ENCODE peak calls at places on chromosome 6, in five cellular contexts. One of them, this sample, is unnamed.

GRCh38 chr6:102154176-102154575 is 760.7 kb downstream of the GRIK2 start:
- DNase-seq in endothelial cell: no peak
- DNase-seq in neural crest cell: no peak
- DNase-seq in mucosa of descending colon: no peak
- DNase-seq in choroid plexus epithelial cell: no peak
- DNase-seq in this sample: no peak

GRCh38 chr6:142946924-142947701 is 2.1 kb upstream of the HIVEP2 start:
- DNase-seq in endothelial cell: peak
- DNase-seq in neural crest cell: peak
- DNase-seq in mucosa of descending colon: peak
- DNase-seq in choroid plexus epithelial cell: peak
- DNase-seq in this sample: no peak

GRCh38 chr6:170176621-170177382 is 114.1 kb downstream of the DLL1 start:
- DNase-seq in endothelial cell: no peak
- DNase-seq in neural crest cell: no peak
- DNase-seq in mucosa of descending colon: no peak
- DNase-seq in choroid plexus epithelial cell: no peak
- DNase-seq in this sample: no peak

GRCh38 chr6:167676666-167677421 is 149.9 kb upstream of the AFDN start:
- DNase-seq in endothelial cell: no peak
- DNase-seq in neural crest cell: peak
- DNase-seq in mucosa of descending colon: peak
- DNase-seq in choroid plexus epithelial cell: no peak
- DNase-seq in this sample: no peak

GRCh38 chr6:166999845-167000253 is 652 bp downstream of the CEP43 start:
- DNase-seq in endothelial cell: no peak
- DNase-seq in neural crest cell: peak
- DNase-seq in mucosa of descending colon: no peak
- DNase-seq in choroid plexus epithelial cell: peak
- DNase-seq in this sample: no peak

GRCh38 chr6:32050562-32050961 is 12.3 kb downstream of the CYP21A2 start:
- DNase-seq in endothelial cell: no peak
- DNase-seq in neural crest cell: no peak
- DNase-seq in mucosa of descending colon: no peak
- DNase-seq in choroid plexus epithelial cell: no peak
- DNase-seq in this sample: no peak

GRCh38 chr6:43053545-43054205 is at the start of gene CUL7:
- DNase-seq in endothelial cell: peak
- DNase-seq in neural crest cell: peak
- DNase-seq in mucosa of descending colon: peak
- DNase-seq in choroid plexus epithelial cell: peak
- DNase-seq in this sample: peak

GRCh38 chr6:43120938-43121913 is 45.1 kb downstream of the PTK7 start:
- DNase-seq in endothelial cell: no peak
- DNase-seq in neural crest cell: no peak
- DNase-seq in mucosa of descending colon: peak
- DNase-seq in choroid plexus epithelial cell: peak
- DNase-seq in this sample: peak

GRCh38 chr6:67544851-67545452 is 1090.1 kb upstream of the ADGRB3 start:
- DNase-seq in endothelial cell: no peak
- DNase-seq in neural crest cell: no peak
- DNase-seq in mucosa of descending colon: no peak
- DNase-seq in choroid plexus epithelial cell: no peak
- DNase-seq in this sample: no peak

GRCh38 chr6:75727206-75727605 is 21.8 kb upstream of the MYO6 start:
- DNase-seq in endothelial cell: no peak
- DNase-seq in neural crest cell: no peak
- DNase-seq in mucosa of descending colon: no peak
- DNase-seq in choroid plexus epithelial cell: no peak
- DNase-seq in this sample: no peak

GRCh38 chr6:160080097-160080496 is 41.5 kb upstream of the SLC22A1 start:
- DNase-seq in endothelial cell: no peak
- DNase-seq in neural crest cell: no peak
- DNase-seq in mucosa of descending colon: no peak
- DNase-seq in choroid plexus epithelial cell: no peak
- DNase-seq in this sample: no peak

GRCh38 chr6:169962604-169963469 is 211.4 kb downstream of the ERMARD start:
- DNase-seq in endothelial cell: no peak
- DNase-seq in neural crest cell: no peak
- DNase-seq in mucosa of descending colon: no peak
- DNase-seq in choroid plexus epithelial cell: no peak
- DNase-seq in this sample: no peak

GRCh38 chr6:118893095-118893881 is 664 bp upstream of the ASF1A start:
- DNase-seq in endothelial cell: peak
- DNase-seq in neural crest cell: no peak
- DNase-seq in mucosa of descending colon: peak
- DNase-seq in choroid plexus epithelial cell: peak
- DNase-seq in this sample: no peak

GRCh38 chr6:3321042-3321441 is 62.3 kb downstream of the PSMG4 start:
- DNase-seq in endothelial cell: no peak
- DNase-seq in neural crest cell: no peak
- DNase-seq in mucosa of descending colon: no peak
- DNase-seq in choroid plexus epithelial cell: no peak
- DNase-seq in this sample: no peak

GRCh38 chr6:149733321-149733720 is 13.0 kb downstream of the NUP43 start:
- DNase-seq in endothelial cell: no peak
- DNase-seq in neural crest cell: no peak
- DNase-seq in mucosa of descending colon: no peak
- DNase-seq in choroid plexus epithelial cell: no peak
- DNase-seq in this sample: no peak

GRCh38 chr6:90197854-90198496 is 98.7 kb downstream of the BACH2 start:
- DNase-seq in endothelial cell: no peak
- DNase-seq in neural crest cell: no peak
- DNase-seq in mucosa of descending colon: no peak
- DNase-seq in choroid plexus epithelial cell: peak
- DNase-seq in this sample: no peak

GRCh38 chr6:114327074-114327473 is 15.7 kb downstream of the HS3ST5 start:
- DNase-seq in endothelial cell: no peak
- DNase-seq in neural crest cell: no peak
- DNase-seq in mucosa of descending colon: no peak
- DNase-seq in choroid plexus epithelial cell: no peak
- DNase-seq in this sample: no peak

GRCh38 chr6:2971420-2972218 is at the start of gene SERPINB6:
- DNase-seq in endothelial cell: peak
- DNase-seq in neural crest cell: peak
- DNase-seq in mucosa of descending colon: peak
- DNase-seq in choroid plexus epithelial cell: peak
- DNase-seq in this sample: no peak

GRCh38 chr6:143368426-143368825 is 82.1 kb downstream of the ADAT2 start:
- DNase-seq in endothelial cell: no peak
- DNase-seq in neural crest cell: no peak
- DNase-seq in mucosa of descending colon: no peak
- DNase-seq in choroid plexus epithelial cell: peak
- DNase-seq in this sample: no peak

GRCh38 chr6:75065524-75065923 is 140.3 kb downstream of the COL12A1 start:
- DNase-seq in endothelial cell: no peak
- DNase-seq in neural crest cell: no peak
- DNase-seq in mucosa of descending colon: no peak
- DNase-seq in choroid plexus epithelial cell: peak
- DNase-seq in this sample: no peak

GRCh38 chr6:170378502-170378901 is 71.9 kb downstream of the FAM120B start:
- DNase-seq in endothelial cell: peak
- DNase-seq in neural crest cell: no peak
- DNase-seq in mucosa of descending colon: no peak
- DNase-seq in choroid plexus epithelial cell: no peak
- DNase-seq in this sample: no peak

GRCh38 chr6:10413850-10414765 is 766 bp downstream of the TFAP2A start:
- DNase-seq in endothelial cell: no peak
- DNase-seq in neural crest cell: no peak
- DNase-seq in mucosa of descending colon: no peak
- DNase-seq in choroid plexus epithelial cell: no peak
- DNase-seq in this sample: no peak

GRCh38 chr6:6694368-6694780 is 105.9 kb downstream of the LY86 start:
- DNase-seq in endothelial cell: no peak
- DNase-seq in neural crest cell: no peak
- DNase-seq in mucosa of descending colon: peak
- DNase-seq in choroid plexus epithelial cell: no peak
- DNase-seq in this sample: no peak

GRCh38 chr6:27238010-27238983 is 9.2 kb upstream of the PRSS16 start:
- DNase-seq in endothelial cell: peak
- DNase-seq in neural crest cell: no peak
- DNase-seq in mucosa of descending colon: no peak
- DNase-seq in choroid plexus epithelial cell: no peak
- DNase-seq in this sample: no peak

GRCh38 chr6:163356324-163356723 is 58.2 kb upstream of the QKI start:
- DNase-seq in endothelial cell: no peak
- DNase-seq in neural crest cell: no peak
- DNase-seq in mucosa of descending colon: peak
- DNase-seq in choroid plexus epithelial cell: peak
- DNase-seq in this sample: peak

GRCh38 chr6:1665214-1665613 is 55.5 kb downstream of the FOXC1 start:
- DNase-seq in endothelial cell: no peak
- DNase-seq in neural crest cell: no peak
- DNase-seq in mucosa of descending colon: no peak
- DNase-seq in choroid plexus epithelial cell: no peak
- DNase-seq in this sample: no peak

GRCh38 chr6:93932175-93932574 is 512.8 kb upstream of the EPHA7 start:
- DNase-seq in endothelial cell: no peak
- DNase-seq in neural crest cell: no peak
- DNase-seq in mucosa of descending colon: no peak
- DNase-seq in choroid plexus epithelial cell: no peak
- DNase-seq in this sample: no peak
- TF ChIP-seq CTCF in endothelial cell: peak
- TF ChIP-seq CTCF in neural crest cell: no peak
- TF ChIP-seq CTCF in mucosa of descending colon: no peak
- TF ChIP-seq CTCF in choroid plexus epithelial cell: no peak
- TF ChIP-seq CTCF in this sample: no peak

GRCh38 chr6:100371591-100371990 is 93.1 kb downstream of the SIM1 start:
- DNase-seq in endothelial cell: no peak
- DNase-seq in neural crest cell: no peak
- DNase-seq in mucosa of descending colon: no peak
- DNase-seq in choroid plexus epithelial cell: no peak
- DNase-seq in this sample: no peak

GRCh38 chr6:100366419-100366818 is 98.3 kb downstream of the SIM1 start:
- DNase-seq in endothelial cell: no peak
- DNase-seq in neural crest cell: no peak
- DNase-seq in mucosa of descending colon: no peak
- DNase-seq in choroid plexus epithelial cell: peak
- DNase-seq in this sample: no peak

GRCh38 chr6:100370265-100370664 is 94.5 kb downstream of the SIM1 start:
- DNase-seq in endothelial cell: no peak
- DNase-seq in neural crest cell: no peak
- DNase-seq in mucosa of descending colon: no peak
- DNase-seq in choroid plexus epithelial cell: peak
- DNase-seq in this sample: no peak

GRCh38 chr6:100376103-100376502 is 88.6 kb downstream of the SIM1 start:
- DNase-seq in endothelial cell: no peak
- DNase-seq in neural crest cell: no peak
- DNase-seq in mucosa of descending colon: no peak
- DNase-seq in choroid plexus epithelial cell: no peak
- DNase-seq in this sample: no peak

DNA sequence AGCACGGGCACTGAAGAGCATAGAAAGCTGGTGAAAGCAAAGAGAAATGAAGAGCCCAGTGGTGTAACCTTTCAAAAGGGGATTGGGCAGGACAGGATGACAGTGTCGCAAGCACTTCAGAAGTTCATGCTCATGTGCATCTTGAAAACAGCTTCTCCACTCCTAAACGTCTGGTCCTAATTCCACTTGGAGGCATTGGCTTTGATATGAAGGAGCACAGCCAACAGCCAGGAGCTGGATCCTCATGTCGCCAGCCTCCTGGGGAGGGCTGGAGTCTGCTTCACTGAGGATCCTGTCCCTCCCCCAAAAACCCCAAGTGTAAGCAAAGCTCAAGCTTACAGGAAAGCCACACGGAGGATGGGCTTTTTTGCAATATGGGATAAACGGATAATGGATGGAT is 92.4 kb downstream of the SIM1 start:
- DNase-seq in endothelial cell: no peak
- DNase-seq in neural crest cell: no peak
- DNase-seq in mucosa of descending colon: no peak
- DNase-seq in choroid plexus epithelial cell: no peak
- DNase-seq in this sample: no peak
- TF ChIP-seq CTCF in endothelial cell: no peak
- TF ChIP-seq CTCF in neural crest cell: no peak
- TF ChIP-seq CTCF in mucosa of descending colon: no peak
- TF ChIP-seq CTCF in choroid plexus epithelial cell: no peak
- TF ChIP-seq CTCF in this sample: no peak

DNA sequence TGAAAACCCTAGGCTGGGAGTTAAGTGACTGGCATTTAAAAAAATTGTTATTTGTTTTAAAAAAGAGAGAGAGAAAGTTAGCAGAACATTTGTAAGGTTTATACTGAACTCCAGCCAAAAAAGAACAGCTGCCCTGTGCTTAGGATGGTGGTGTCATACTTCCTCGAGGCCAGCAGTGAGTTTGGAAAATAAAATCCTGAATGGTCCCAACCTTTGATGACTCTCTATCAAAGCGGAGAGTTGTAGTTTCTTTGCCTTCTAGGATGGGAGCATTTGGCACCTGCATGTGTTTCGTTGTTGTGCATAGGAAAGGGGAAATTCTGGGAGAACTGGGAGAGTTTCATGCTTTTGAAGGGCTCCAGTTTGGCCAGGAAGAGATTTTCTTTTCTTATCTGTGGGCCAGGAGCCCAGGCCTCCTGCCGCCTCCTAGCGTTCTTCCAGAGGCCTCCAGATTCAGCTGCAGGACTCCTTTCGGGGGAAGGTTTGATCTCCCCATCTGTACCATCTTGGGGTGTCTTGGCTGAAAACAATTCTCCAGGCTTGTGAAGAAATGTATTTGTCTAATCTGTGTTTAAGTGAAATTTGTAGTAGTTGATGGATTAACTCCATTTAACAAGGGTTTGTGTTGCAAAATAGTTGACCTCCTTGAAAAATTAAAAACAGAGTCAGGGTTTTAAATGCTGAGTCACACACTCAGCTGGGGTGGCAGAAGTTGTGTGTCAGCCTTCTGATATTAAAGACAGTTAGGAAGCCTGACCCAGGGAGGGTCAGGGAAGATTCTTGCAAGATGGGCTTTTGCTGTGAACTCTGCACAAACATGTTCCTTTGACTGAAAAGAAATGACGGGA is 63.4 kb downstream of the TXNDC5 start:
- DNase-seq in endothelial cell: no peak
- DNase-seq in neural crest cell: no peak
- DNase-seq in mucosa of descending colon: no peak
- DNase-seq in choroid plexus epithelial cell: peak
- DNase-seq in this sample: no peak
- TF ChIP-seq CTCF in endothelial cell: no peak
- TF ChIP-seq CTCF in neural crest cell: no peak
- TF ChIP-seq CTCF in mucosa of descending colon: no peak
- TF ChIP-seq CTCF in choroid plexus epithelial cell: peak
- TF ChIP-seq CTCF in this sample: no peak

GRCh38 chr6:99543968-99544367 is 24.5 kb downstream of the CCNC start:
- DNase-seq in endothelial cell: no peak
- DNase-seq in neural crest cell: no peak
- DNase-seq in mucosa of descending colon: no peak
- DNase-seq in choroid plexus epithelial cell: no peak
- DNase-seq in this sample: no peak

GRCh38 chr6:99547526-99547925 is 20.9 kb downstream of the CCNC start:
- DNase-seq in endothelial cell: no peak
- DNase-seq in neural crest cell: no peak
- DNase-seq in mucosa of descending colon: no peak
- DNase-seq in choroid plexus epithelial cell: no peak
- DNase-seq in this sample: no peak

GRCh38 chr6:99545442-99545841 is 23.0 kb downstream of the CCNC start:
- DNase-seq in endothelial cell: no peak
- DNase-seq in neural crest cell: no peak
- DNase-seq in mucosa of descending colon: no peak
- DNase-seq in choroid plexus epithelial cell: no peak
- DNase-seq in this sample: no peak

GRCh38 chr6:99550046-99550445 is 18.4 kb downstream of the CCNC start:
- DNase-seq in endothelial cell: no peak
- DNase-seq in neural crest cell: no peak
- DNase-seq in mucosa of descending colon: no peak
- DNase-seq in choroid plexus epithelial cell: no peak
- DNase-seq in this sample: no peak

GRCh38 chr6:99548706-99549105 is 19.8 kb downstream of the CCNC start:
- DNase-seq in endothelial cell: no peak
- DNase-seq in neural crest cell: no peak
- DNase-seq in mucosa of descending colon: no peak
- DNase-seq in choroid plexus epithelial cell: no peak
- DNase-seq in this sample: no peak
- TF ChIP-seq CTCF in endothelial cell: no peak
- TF ChIP-seq CTCF in neural crest cell: no peak
- TF ChIP-seq CTCF in mucosa of descending colon: no peak
- TF ChIP-seq CTCF in choroid plexus epithelial cell: no peak
- TF ChIP-seq CTCF in this sample: no peak